ENCODE peak calls at places on chromosomes 3 and 15, in nine cellular contexts. One of them, this sample, is unnamed.

GRCh38 chr3:12929801-12930200 is 88.4 kb upstream of the RPL32 start:
- DNase-seq in OCI-LY7: no peak
- DNase-seq in heart left ventricle: no peak
- DNase-seq in astrocyte of the spinal cord: no peak
- DNase-seq in A549: no peak
- DNase-seq in WTC11: no peak
- DNase-seq in endodermal cell: no peak
- DNase-seq in epithelial cell of esophagus: peak
- DNase-seq in natural killer cell: no peak
- DNase-seq in this sample: no peak

GRCh38 chr3:112605285-112605684 is 35.7 kb downstream of the CCDC80 start:
- DNase-seq in OCI-LY7: no peak
- DNase-seq in heart left ventricle: no peak
- DNase-seq in astrocyte of the spinal cord: peak
- DNase-seq in A549: no peak
- DNase-seq in WTC11: no peak
- DNase-seq in endodermal cell: no peak
- DNase-seq in epithelial cell of esophagus: no peak
- DNase-seq in natural killer cell: no peak
- DNase-seq in this sample: no peak

GRCh38 chr3:33858131-33858530 is 59.7 kb downstream of the PDCD6IP start:
- DNase-seq in OCI-LY7: no peak
- DNase-seq in heart left ventricle: no peak
- DNase-seq in astrocyte of the spinal cord: no peak
- DNase-seq in A549: no peak
- DNase-seq in WTC11: no peak
- DNase-seq in endodermal cell: no peak
- DNase-seq in epithelial cell of esophagus: peak
- DNase-seq in natural killer cell: no peak
- DNase-seq in this sample: no peak

GRCh38 chr3:45693941-45694521 is 4.8 kb downstream of the SACM1L start:
- DNase-seq in OCI-LY7: peak
- DNase-seq in heart left ventricle: no peak
- DNase-seq in astrocyte of the spinal cord: no peak
- DNase-seq in A549: no peak
- DNase-seq in WTC11: no peak
- DNase-seq in endodermal cell: no peak
- DNase-seq in epithelial cell of esophagus: no peak
- DNase-seq in natural killer cell: no peak
- DNase-seq in this sample: peak

GRCh38 chr3:116029286-116029685 is 406.0 kb downstream of the GAP43 start:
- DNase-seq in OCI-LY7: no peak
- DNase-seq in heart left ventricle: no peak
- DNase-seq in astrocyte of the spinal cord: no peak
- DNase-seq in A549: no peak
- DNase-seq in WTC11: no peak
- DNase-seq in endodermal cell: no peak
- DNase-seq in epithelial cell of esophagus: peak
- DNase-seq in natural killer cell: no peak
- DNase-seq in this sample: no peak

GRCh38 chr15:78909791-78910228 is 35.0 kb downstream of the CTSH start:
- DNase-seq in OCI-LY7: peak
- DNase-seq in heart left ventricle: no peak
- DNase-seq in astrocyte of the spinal cord: peak
- DNase-seq in A549: peak
- DNase-seq in WTC11: peak
- DNase-seq in endodermal cell: peak
- DNase-seq in epithelial cell of esophagus: peak
- DNase-seq in natural killer cell: no peak
- DNase-seq in this sample: peak

GRCh38 chr3:22951910-22952309 is 251.2 kb upstream of the UBE2E2 start:
- DNase-seq in OCI-LY7: no peak
- DNase-seq in heart left ventricle: no peak
- DNase-seq in astrocyte of the spinal cord: no peak
- DNase-seq in A549: no peak
- DNase-seq in WTC11: no peak
- DNase-seq in endodermal cell: no peak
- DNase-seq in epithelial cell of esophagus: no peak
- DNase-seq in natural killer cell: no peak
- DNase-seq in this sample: no peak

GRCh38 chr3:129549006-129549800 is 6.2 kb downstream of the H1-8 start:
- DNase-seq in OCI-LY7: no peak
- DNase-seq in heart left ventricle: no peak
- DNase-seq in astrocyte of the spinal cord: peak
- DNase-seq in A549: no peak
- DNase-seq in WTC11: no peak
- DNase-seq in endodermal cell: no peak
- DNase-seq in epithelial cell of esophagus: peak
- DNase-seq in natural killer cell: no peak
- DNase-seq in this sample: no peak

GRCh38 chr3:182083112-182083511 is 371.4 kb downstream of the SOX2 start:
- DNase-seq in OCI-LY7: no peak
- DNase-seq in heart left ventricle: no peak
- DNase-seq in astrocyte of the spinal cord: peak
- DNase-seq in A549: peak
- DNase-seq in WTC11: no peak
- DNase-seq in endodermal cell: no peak
- DNase-seq in epithelial cell of esophagus: peak
- DNase-seq in natural killer cell: no peak
- DNase-seq in this sample: no peak

GRCh38 chr3:36991147-36991546 is 1.8 kb downstream of the EPM2AIP1 start:
- DNase-seq in OCI-LY7: peak
- DNase-seq in heart left ventricle: no peak
- DNase-seq in astrocyte of the spinal cord: no peak
- DNase-seq in A549: no peak
- DNase-seq in WTC11: no peak
- DNase-seq in endodermal cell: no peak
- DNase-seq in epithelial cell of esophagus: no peak
- DNase-seq in natural killer cell: no peak
- DNase-seq in this sample: no peak

GRCh38 chr3:8519156-8519555 is 17.5 kb downstream of the LMCD1 start:
- DNase-seq in OCI-LY7: no peak
- DNase-seq in heart left ventricle: no peak
- DNase-seq in astrocyte of the spinal cord: peak
- DNase-seq in A549: no peak
- DNase-seq in WTC11: no peak
- DNase-seq in endodermal cell: no peak
- DNase-seq in epithelial cell of esophagus: no peak
- DNase-seq in natural killer cell: no peak
- DNase-seq in this sample: no peak

GRCh38 chr3:31895471-31895870 is 85.6 kb downstream of the OSBPL10 start:
- DNase-seq in OCI-LY7: no peak
- DNase-seq in heart left ventricle: no peak
- DNase-seq in astrocyte of the spinal cord: no peak
- DNase-seq in A549: no peak
- DNase-seq in WTC11: no peak
- DNase-seq in endodermal cell: no peak
- DNase-seq in epithelial cell of esophagus: peak
- DNase-seq in natural killer cell: no peak
- DNase-seq in this sample: no peak

GRCh38 chr3:14689247-14689980 is 14.5 kb downstream of the C3orf20 start:
- DNase-seq in OCI-LY7: peak
- DNase-seq in heart left ventricle: no peak
- DNase-seq in astrocyte of the spinal cord: no peak
- DNase-seq in A549: no peak
- DNase-seq in WTC11: no peak
- DNase-seq in endodermal cell: no peak
- DNase-seq in epithelial cell of esophagus: no peak
- DNase-seq in natural killer cell: no peak
- DNase-seq in this sample: peak

GRCh38 chr3:191070201-191070600 is 128.8 kb upstream of the OSTN start:
- DNase-seq in OCI-LY7: no peak
- DNase-seq in heart left ventricle: no peak
- DNase-seq in astrocyte of the spinal cord: peak
- DNase-seq in A549: no peak
- DNase-seq in WTC11: no peak
- DNase-seq in endodermal cell: no peak
- DNase-seq in epithelial cell of esophagus: peak
- DNase-seq in natural killer cell: no peak
- DNase-seq in this sample: no peak

GRCh38 chr3:120177151-120177550 is 82.9 kb upstream of the GSK3B start:
- DNase-seq in OCI-LY7: no peak
- DNase-seq in heart left ventricle: peak
- DNase-seq in astrocyte of the spinal cord: peak
- DNase-seq in A549: peak
- DNase-seq in WTC11: peak
- DNase-seq in endodermal cell: peak
- DNase-seq in epithelial cell of esophagus: peak
- DNase-seq in natural killer cell: no peak
- DNase-seq in this sample: no peak
- TF ChIP-seq CTCF in OCI-LY7: no peak
- TF ChIP-seq CTCF in heart left ventricle: no peak
- TF ChIP-seq CTCF in astrocyte of the spinal cord: peak
- TF ChIP-seq CTCF in A549: no peak
- TF ChIP-seq CTCF in WTC11: no peak
- TF ChIP-seq CTCF in endodermal cell: no peak
- TF ChIP-seq CTCF in epithelial cell of esophagus: no peak
- TF ChIP-seq CTCF in natural killer cell: no peak
- TF ChIP-seq CTCF in this sample: no peak

GRCh38 chr15:67870868-67871408 is 31.1 kb upstream of the RNU6-1 start:
- DNase-seq in OCI-LY7: no peak
- DNase-seq in heart left ventricle: no peak
- DNase-seq in astrocyte of the spinal cord: no peak
- DNase-seq in A549: no peak
- DNase-seq in WTC11: no peak
- DNase-seq in endodermal cell: no peak
- DNase-seq in epithelial cell of esophagus: no peak
- DNase-seq in natural killer cell: no peak
- DNase-seq in this sample: no peak
- TF ChIP-seq CTCF in OCI-LY7: no peak
- TF ChIP-seq CTCF in heart left ventricle: no peak
- TF ChIP-seq CTCF in astrocyte of the spinal cord: no peak
- TF ChIP-seq CTCF in A549: no peak
- TF ChIP-seq CTCF in WTC11: no peak
- TF ChIP-seq CTCF in endodermal cell: no peak
- TF ChIP-seq CTCF in epithelial cell of esophagus: no peak
- TF ChIP-seq CTCF in natural killer cell: no peak
- TF ChIP-seq CTCF in this sample: no peak

GRCh38 chr3:197801801-197802504 is 10.9 kb downstream of the LRCH3 start:
- DNase-seq in OCI-LY7: peak
- DNase-seq in heart left ventricle: no peak
- DNase-seq in astrocyte of the spinal cord: no peak
- DNase-seq in A549: no peak
- DNase-seq in WTC11: no peak
- DNase-seq in endodermal cell: no peak
- DNase-seq in epithelial cell of esophagus: peak
- DNase-seq in natural killer cell: no peak
- DNase-seq in this sample: no peak
- TF ChIP-seq CTCF in OCI-LY7: peak
- TF ChIP-seq CTCF in heart left ventricle: no peak
- TF ChIP-seq CTCF in astrocyte of the spinal cord: peak
- TF ChIP-seq CTCF in A549: peak
- TF ChIP-seq CTCF in WTC11: no peak
- TF ChIP-seq CTCF in endodermal cell: peak
- TF ChIP-seq CTCF in epithelial cell of esophagus: peak
- TF ChIP-seq CTCF in natural killer cell: peak
- TF ChIP-seq CTCF in this sample: peak

GRCh38 chr15:92087211-92087610 is 233.7 kb downstream of the SLCO3A1 start:
- DNase-seq in OCI-LY7: no peak
- DNase-seq in heart left ventricle: no peak
- DNase-seq in astrocyte of the spinal cord: no peak
- DNase-seq in A549: no peak
- DNase-seq in WTC11: no peak
- DNase-seq in endodermal cell: no peak
- DNase-seq in epithelial cell of esophagus: peak
- DNase-seq in natural killer cell: no peak
- DNase-seq in this sample: no peak

GRCh38 chr15:92092391-92092790 is 238.9 kb downstream of the SLCO3A1 start:
- DNase-seq in OCI-LY7: no peak
- DNase-seq in heart left ventricle: no peak
- DNase-seq in astrocyte of the spinal cord: no peak
- DNase-seq in A549: no peak
- DNase-seq in WTC11: no peak
- DNase-seq in endodermal cell: no peak
- DNase-seq in epithelial cell of esophagus: no peak
- DNase-seq in natural killer cell: no peak
- DNase-seq in this sample: no peak

GRCh38 chr15:92095691-92096090 is 242.2 kb downstream of the SLCO3A1 start:
- DNase-seq in OCI-LY7: no peak
- DNase-seq in heart left ventricle: no peak
- DNase-seq in astrocyte of the spinal cord: no peak
- DNase-seq in A549: no peak
- DNase-seq in WTC11: no peak
- DNase-seq in endodermal cell: no peak
- DNase-seq in epithelial cell of esophagus: no peak
- DNase-seq in natural killer cell: no peak
- DNase-seq in this sample: peak

DNA sequence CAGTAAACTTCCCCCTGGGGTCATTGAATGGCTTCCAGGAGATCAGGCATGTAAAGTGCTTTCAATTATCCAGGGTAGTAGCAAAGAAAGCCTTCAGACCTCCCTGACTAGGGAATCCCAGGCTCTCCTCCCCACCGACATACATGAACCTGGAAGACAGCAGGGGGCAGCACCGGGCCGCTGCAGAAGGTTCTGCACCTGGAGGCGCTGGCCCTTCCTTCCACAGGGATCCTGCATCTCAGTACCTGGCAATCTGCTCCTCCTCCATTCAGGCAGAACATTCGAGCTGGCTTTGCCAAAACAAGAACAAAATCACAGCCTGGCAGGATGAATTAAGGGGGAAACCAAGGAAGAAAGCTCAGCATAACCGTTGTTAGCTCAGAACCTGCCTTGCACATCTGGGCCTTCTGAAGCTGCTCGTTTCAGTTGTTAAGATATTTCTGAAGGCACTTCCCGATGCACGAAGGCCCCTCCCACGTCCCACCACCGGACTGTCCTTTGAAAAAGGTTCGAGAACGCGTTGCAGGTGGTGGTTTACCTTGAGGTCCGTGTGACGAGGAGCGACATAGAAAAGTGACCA is 237.7 kb downstream of the SLCO3A1 start:
- DNase-seq in OCI-LY7: no peak
- DNase-seq in heart left ventricle: peak
- DNase-seq in astrocyte of the spinal cord: no peak
- DNase-seq in A549: peak
- DNase-seq in WTC11: peak
- DNase-seq in endodermal cell: peak
- DNase-seq in epithelial cell of esophagus: peak
- DNase-seq in natural killer cell: no peak
- DNase-seq in this sample: no peak
- TF ChIP-seq CTCF in OCI-LY7: peak
- TF ChIP-seq CTCF in heart left ventricle: peak
- TF ChIP-seq CTCF in astrocyte of the spinal cord: peak
- TF ChIP-seq CTCF in A549: peak
- TF ChIP-seq CTCF in WTC11: peak
- TF ChIP-seq CTCF in endodermal cell: peak
- TF ChIP-seq CTCF in epithelial cell of esophagus: peak
- TF ChIP-seq CTCF in natural killer cell: peak
- TF ChIP-seq CTCF in this sample: peak

DNA sequence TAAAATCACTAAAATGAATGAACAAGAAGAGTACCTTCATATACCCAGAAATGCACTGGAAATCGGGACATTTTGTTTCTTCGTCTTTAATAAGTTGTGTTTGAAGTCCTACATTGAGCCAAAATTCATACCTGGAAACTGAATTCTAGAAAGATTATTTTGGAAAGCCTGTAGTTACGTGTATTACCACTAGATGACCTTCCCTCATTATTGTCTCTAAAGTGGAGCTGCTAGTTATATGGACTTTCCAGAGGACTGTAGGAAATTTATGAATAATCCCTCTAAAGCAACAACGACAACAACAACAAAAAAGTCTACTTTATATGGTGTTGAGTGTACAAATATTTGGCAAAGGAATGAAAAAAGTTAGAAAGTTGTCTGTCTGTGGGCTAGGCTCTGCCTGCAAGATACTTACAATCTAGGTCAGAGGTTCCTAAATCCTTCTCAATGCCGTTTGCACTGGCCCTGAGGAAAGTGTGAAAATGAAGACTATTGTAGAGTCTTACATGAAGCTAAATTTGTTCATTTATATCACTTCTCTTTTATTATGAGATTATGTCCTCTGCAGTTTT is 234.8 kb upstream of the NR2E3 start:
- DNase-seq in OCI-LY7: peak
- DNase-seq in heart left ventricle: no peak
- DNase-seq in astrocyte of the spinal cord: peak
- DNase-seq in A549: peak
- DNase-seq in WTC11: no peak
- DNase-seq in endodermal cell: no peak
- DNase-seq in epithelial cell of esophagus: peak
- DNase-seq in natural killer cell: no peak
- DNase-seq in this sample: no peak
- TF ChIP-seq CTCF in OCI-LY7: peak
- TF ChIP-seq CTCF in heart left ventricle: peak
- TF ChIP-seq CTCF in astrocyte of the spinal cord: peak
- TF ChIP-seq CTCF in A549: peak
- TF ChIP-seq CTCF in WTC11: no peak
- TF ChIP-seq CTCF in endodermal cell: peak
- TF ChIP-seq CTCF in epithelial cell of esophagus: peak
- TF ChIP-seq CTCF in natural killer cell: no peak
- TF ChIP-seq CTCF in this sample: peak